ENCODE peak calls at places on chromosome 22, in seven cellular contexts. One of them, this sample, is unnamed.
A peak's percentile ranks its signal among the peaks of the same experiment; 100 is the strongest.

GRCh38 chr22:23574371-23574811 is 5.7 kb downstream of the IGLL1 start:
- DNase-seq in activated CD8-positive, alpha-beta T cell treated with anti-CD3 and anti-CD28 coated beads, Interleukin-2, amount 10 ng/mL, durations not matched to agents 7 days and 5 days: no peak
- DNase-seq in neural progenitor cell: no peak
- DNase-seq in PC-9: no peak
- DNase-seq in stomach: no peak
- DNase-seq in choroid plexus epithelial cell: no peak
- DNase-seq in substantia nigra: no peak
- DNase-seq in this sample: no peak

GRCh38 chr22:28973352-28973751 is 88.3 kb downstream of the C22orf31 start:
- DNase-seq in neural progenitor cell: no peak
- DNase-seq in stomach: no peak
- DNase-seq in choroid plexus epithelial cell: no peak
- DNase-seq in PC-9: no peak
- DNase-seq in activated CD8-positive, alpha-beta T cell treated with anti-CD3 and anti-CD28 coated beads, Interleukin-2, amount 10 ng/mL, durations not matched to agents 7 days and 5 days: no peak
- DNase-seq in substantia nigra: no peak
- DNase-seq in this sample: no peak

GRCh38 chr22:20449819-20450550 is 12.4 kb upstream of the SCARF2 start:
- DNase-seq in stomach: no peak
- DNase-seq in neural progenitor cell: no peak
- DNase-seq in PC-9: no peak
- DNase-seq in substantia nigra: no peak
- DNase-seq in choroid plexus epithelial cell: no peak
- DNase-seq in activated CD8-positive, alpha-beta T cell treated with anti-CD3 and anti-CD28 coated beads, Interleukin-2, amount 10 ng/mL, durations not matched to agents 7 days and 5 days: no peak
- DNase-seq in this sample: no peak

GRCh38 chr22:21028277-21029251 is 3.8 kb downstream of the SLC7A4 start:
- DNase-seq in neural progenitor cell: no peak
- DNase-seq in choroid plexus epithelial cell: no peak
- DNase-seq in activated CD8-positive, alpha-beta T cell treated with anti-CD3 and anti-CD28 coated beads, Interleukin-2, amount 10 ng/mL, durations not matched to agents 7 days and 5 days: no peak
- DNase-seq in stomach: no peak
- DNase-seq in substantia nigra: no peak
- DNase-seq in PC-9: no peak
- DNase-seq in this sample: no peak

GRCh38 chr22:23503142-23503541 is 76.9 kb downstream of the IGLL1 start:
- DNase-seq in PC-9: no peak
- DNase-seq in stomach: no peak
- DNase-seq in substantia nigra: no peak
- DNase-seq in neural progenitor cell: no peak
- DNase-seq in activated CD8-positive, alpha-beta T cell treated with anti-CD3 and anti-CD28 coated beads, Interleukin-2, amount 10 ng/mL, durations not matched to agents 7 days and 5 days: no peak
- DNase-seq in choroid plexus epithelial cell: no peak
- DNase-seq in this sample: no peak

GRCh38 chr22:30324008-30324730 is 2.6 kb downstream of the TBC1D10A start:
- DNase-seq in stomach: no peak
- DNase-seq in activated CD8-positive, alpha-beta T cell treated with anti-CD3 and anti-CD28 coated beads, Interleukin-2, amount 10 ng/mL, durations not matched to agents 7 days and 5 days: peak; percentile 87
- DNase-seq in PC-9: no peak
- DNase-seq in substantia nigra: no peak
- DNase-seq in choroid plexus epithelial cell: no peak
- DNase-seq in neural progenitor cell: no peak
- DNase-seq in this sample: peak; percentile 84

GRCh38 chr22:39534591-39535301 is 2.2 kb upstream of the RPS19BP1 start:
- DNase-seq in stomach: peak; percentile 91
- DNase-seq in substantia nigra: peak; percentile 79
- DNase-seq in activated CD8-positive, alpha-beta T cell treated with anti-CD3 and anti-CD28 coated beads, Interleukin-2, amount 10 ng/mL, durations not matched to agents 7 days and 5 days: peak; percentile 88
- DNase-seq in choroid plexus epithelial cell: peak; percentile 69
- DNase-seq in neural progenitor cell: peak; percentile 94
- DNase-seq in PC-9: peak; percentile 78
- DNase-seq in this sample: peak; percentile 41

GRCh38 chr22:26559961-26560575 is 29.9 kb downstream of the TPST2 start:
- DNase-seq in PC-9: no peak
- DNase-seq in stomach: no peak
- DNase-seq in activated CD8-positive, alpha-beta T cell treated with anti-CD3 and anti-CD28 coated beads, Interleukin-2, amount 10 ng/mL, durations not matched to agents 7 days and 5 days: no peak
- DNase-seq in choroid plexus epithelial cell: no peak
- DNase-seq in neural progenitor cell: no peak
- DNase-seq in substantia nigra: no peak
- DNase-seq in this sample: no peak

GRCh38 chr22:46598224-46598623 is 22.0 kb upstream of the GRAMD4 start:
- DNase-seq in choroid plexus epithelial cell: no peak
- DNase-seq in substantia nigra: no peak
- DNase-seq in activated CD8-positive, alpha-beta T cell treated with anti-CD3 and anti-CD28 coated beads, Interleukin-2, amount 10 ng/mL, durations not matched to agents 7 days and 5 days: no peak
- DNase-seq in stomach: no peak
- DNase-seq in neural progenitor cell: no peak
- DNase-seq in PC-9: no peak
- DNase-seq in this sample: no peak

GRCh38 chr22:49156662-49157285 is 670.9 kb downstream of the BRD1 start:
- DNase-seq in choroid plexus epithelial cell: no peak
- DNase-seq in stomach: peak; percentile 39
- DNase-seq in substantia nigra: no peak
- DNase-seq in neural progenitor cell: no peak
- DNase-seq in activated CD8-positive, alpha-beta T cell treated with anti-CD3 and anti-CD28 coated beads, Interleukin-2, amount 10 ng/mL, durations not matched to agents 7 days and 5 days: no peak
- DNase-seq in PC-9: no peak
- DNase-seq in this sample: no peak

GRCh38 chr22:34897126-34897525 is 168.8 kb upstream of the ISX start:
- DNase-seq in choroid plexus epithelial cell: no peak
- DNase-seq in stomach: no peak
- DNase-seq in activated CD8-positive, alpha-beta T cell treated with anti-CD3 and anti-CD28 coated beads, Interleukin-2, amount 10 ng/mL, durations not matched to agents 7 days and 5 days: no peak
- DNase-seq in PC-9: no peak
- DNase-seq in substantia nigra: no peak
- DNase-seq in neural progenitor cell: no peak
- DNase-seq in this sample: no peak

GRCh38 chr22:38490915-38491314 is 15.2 kb downstream of the DDX17 start:
- DNase-seq in PC-9: no peak
- DNase-seq in stomach: peak; percentile 77
- DNase-seq in activated CD8-positive, alpha-beta T cell treated with anti-CD3 and anti-CD28 coated beads, Interleukin-2, amount 10 ng/mL, durations not matched to agents 7 days and 5 days: no peak
- DNase-seq in neural progenitor cell: no peak
- DNase-seq in substantia nigra: no peak
- DNase-seq in choroid plexus epithelial cell: peak; percentile 94
- DNase-seq in this sample: peak; percentile 73

GRCh38 chr22:47199261-47199948 is 437.0 kb downstream of the TBC1D22A start:
- DNase-seq in neural progenitor cell: no peak
- DNase-seq in PC-9: no peak
- DNase-seq in stomach: peak; percentile 21
- DNase-seq in substantia nigra: no peak
- DNase-seq in activated CD8-positive, alpha-beta T cell treated with anti-CD3 and anti-CD28 coated beads, Interleukin-2, amount 10 ng/mL, durations not matched to agents 7 days and 5 days: peak; percentile 15
- DNase-seq in choroid plexus epithelial cell: no peak
- DNase-seq in this sample: no peak

GRCh38 chr22:35353318-35353717 is 27.6 kb upstream of the HMOX1 start:
- DNase-seq in choroid plexus epithelial cell: no peak
- DNase-seq in stomach: no peak
- DNase-seq in neural progenitor cell: no peak
- DNase-seq in PC-9: no peak
- DNase-seq in substantia nigra: no peak
- DNase-seq in activated CD8-positive, alpha-beta T cell treated with anti-CD3 and anti-CD28 coated beads, Interleukin-2, amount 10 ng/mL, durations not matched to agents 7 days and 5 days: no peak
- DNase-seq in this sample: no peak

GRCh38 chr22:38009000-38009806 is 24.8 kb upstream of the SOX10 start:
- DNase-seq in PC-9: no peak
- DNase-seq in substantia nigra: no peak
- DNase-seq in choroid plexus epithelial cell: no peak
- DNase-seq in stomach: no peak
- DNase-seq in activated CD8-positive, alpha-beta T cell treated with anti-CD3 and anti-CD28 coated beads, Interleukin-2, amount 10 ng/mL, durations not matched to agents 7 days and 5 days: no peak
- DNase-seq in neural progenitor cell: no peak
- DNase-seq in this sample: no peak

GRCh38 chr22:20227363-20227762 is 40.8 kb downstream of the RTN4R start:
- DNase-seq in choroid plexus epithelial cell: no peak
- DNase-seq in activated CD8-positive, alpha-beta T cell treated with anti-CD3 and anti-CD28 coated beads, Interleukin-2, amount 10 ng/mL, durations not matched to agents 7 days and 5 days: no peak
- DNase-seq in neural progenitor cell: no peak
- DNase-seq in PC-9: no peak
- DNase-seq in substantia nigra: no peak
- DNase-seq in stomach: no peak
- DNase-seq in this sample: no peak

GRCh38 chr22:43826142-43827093 is 14.3 kb upstream of the EFCAB6 start:
- DNase-seq in PC-9: no peak
- DNase-seq in substantia nigra: no peak
- DNase-seq in neural progenitor cell: no peak
- DNase-seq in choroid plexus epithelial cell: peak; percentile 67
- DNase-seq in stomach: peak; percentile 41
- DNase-seq in activated CD8-positive, alpha-beta T cell treated with anti-CD3 and anti-CD28 coated beads, Interleukin-2, amount 10 ng/mL, durations not matched to agents 7 days and 5 days: no peak
- DNase-seq in this sample: peak; percentile 85

GRCh38 chr22:46315976-46316375 is 19.3 kb downstream of the GTSE1 start:
- DNase-seq in substantia nigra: no peak
- DNase-seq in stomach: no peak
- DNase-seq in choroid plexus epithelial cell: no peak
- DNase-seq in neural progenitor cell: no peak
- DNase-seq in activated CD8-positive, alpha-beta T cell treated with anti-CD3 and anti-CD28 coated beads, Interleukin-2, amount 10 ng/mL, durations not matched to agents 7 days and 5 days: no peak
- DNase-seq in PC-9: no peak
- DNase-seq in this sample: no peak